ENCODE peak calls at places on chromosomes 6 and 20, in four cellular contexts. I is HepG2, E is K562, F is HCT116. T is an unnamed sample.

GRCh38 chr6:106050538-106050937 is 35.6 kb upstream of the PRDM1 start:
- DNase-seq in E (no peak), F (no peak), I (no peak), T (no peak)

GRCh38 chr6:38261626-38262025 is 378.1 kb downstream of the BTBD9 start:
- DNase-seq in F (no peak), I (no peak), E (no peak), T (no peak)

GRCh38 chr20:4491643-4492042 is 230.1 kb upstream of the PRND start:
- DNase-seq in I (no peak), F (no peak), E (no peak), T (no peak)

GRCh38 chr20:7723284-7723683 is 217.0 kb downstream of the HAO1 start:
- DNase-seq in E (no peak), F (no peak), I (no peak), T (no peak)

GRCh38 chr6:56570434-56571359 is 72.0 kb downstream of the DST start:
- DNase-seq in I (peak), F (no peak), E (peak), T (no peak)

GRCh38 chr6:109349419-109349987 is 32.8 kb downstream of the CD164 start:
- DNase-seq in I (peak), F (no peak), E (peak), T (peak)

GRCh38 chr6:111687652-111688051 is 82.0 kb upstream of the TRAF3IP2 start:
- DNase-seq in I (no peak), E (no peak), F (no peak), T (no peak)

GRCh38 chr6:149855741-149856140 is 8.4 kb downstream of the LRP11 start:
- DNase-seq in F (no peak), E (no peak), I (no peak), T (no peak)

GRCh38 chr6:33147807-33148666 is 44.2 kb downstream of the COL11A2 start:
- DNase-seq in E (peak), F (peak), I (peak), T (no peak)

DNA sequence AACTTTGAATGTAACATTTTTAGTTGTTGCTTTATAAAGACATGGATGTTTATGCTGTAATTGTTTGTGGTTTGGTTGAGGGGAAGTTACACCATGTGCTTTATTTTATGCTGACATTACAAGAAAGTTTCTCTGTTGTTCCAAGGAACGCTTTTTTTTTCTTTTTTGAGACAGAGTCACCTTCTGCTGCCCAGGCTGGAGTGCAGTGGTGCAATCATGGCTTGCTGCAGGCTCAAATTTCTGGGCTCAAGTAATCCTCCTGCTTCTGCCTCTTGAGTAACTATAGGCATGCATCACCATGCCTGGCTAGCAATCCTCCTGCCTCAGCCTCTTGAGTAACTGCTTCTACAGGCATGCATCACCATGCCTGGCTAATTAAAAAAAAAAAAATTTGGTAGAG is 21.0 kb upstream of the IFNGR1 start:
- DNase-seq in I (peak), F (no peak), E (no peak), T (no peak)
- TF ChIP-seq FOSL1 in I (no peak), F (no peak), E (no peak), T (no peak)

GRCh38 chr20:346640-347316 is at the start of gene NRSN2:
- DNase-seq in E (peak), F (no peak), I (peak), T (no peak)
- TF ChIP-seq FOSL1 in E (no peak), F (no peak), I (peak), T (no peak)

DNA sequence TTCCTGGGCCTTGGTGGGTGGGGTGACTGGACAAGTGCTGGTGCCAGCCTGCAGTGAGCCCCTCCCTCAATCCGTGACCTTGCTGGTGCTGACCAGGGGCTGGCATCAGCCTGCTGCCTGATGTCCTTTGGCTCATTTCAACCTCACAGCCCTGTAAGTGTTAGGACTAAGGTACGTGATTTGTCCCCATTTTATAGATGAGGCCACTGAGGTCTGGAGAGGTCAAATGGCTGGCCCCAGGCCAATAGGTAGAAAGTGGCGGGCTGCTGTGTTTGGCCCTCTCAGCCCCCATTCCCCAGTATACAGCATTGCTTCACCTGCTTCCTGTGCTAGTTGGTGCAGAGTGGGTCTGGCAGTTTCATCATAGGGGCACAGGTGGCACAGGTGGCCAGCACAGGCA is 20.1 kb downstream of the EFCAB8 start:
- DNase-seq in E (no peak), I (no peak), F (no peak), T (no peak)
- TF ChIP-seq FOSL1 in E (no peak), I (no peak), F (no peak), T (no peak)

GRCh38 chr20:44031822-44032582 is 117.3 kb downstream of the TOX2 start:
- DNase-seq in F (no peak), E (no peak), I (no peak), T (no peak)
- TF ChIP-seq FOSL1 in F (no peak), E (no peak), I (no peak), T (no peak)

GRCh38 chr20:62198496-62198895 is 15.7 kb downstream of the MTG2 start:
- DNase-seq in I (no peak), F (no peak), E (no peak), T (no peak)
- TF ChIP-seq FOSL1 in I (no peak), F (no peak), E (no peak), T (no peak)